ENCODE peak calls at places on chromosomes 12 and 14, in six cellular contexts. One of them, this sample, is unnamed.
A peak's percentile ranks its signal among the peaks of the same experiment; 100 is the strongest.

GRCh38 chr12:130636370-130636769 is 79.7 kb downstream of the RIMBP2 start:
- DNase-seq in brain microvascular endothelial cell: no peak
- DNase-seq in GM12892: no peak
- DNase-seq in stimulated activated CD4-positive, alpha-beta T cell treated with anti-CD3 and anti-CD28 coated beads, Interleukin-2, amount 100 ng/mL, for 24 hours: no peak
- DNase-seq in M059J: no peak
- DNase-seq in Right ventricle myocardium inferior: no peak
- DNase-seq in this sample: no peak

GRCh38 chr12:112107306-112107705 is 1.3 kb downstream of the NAA25 start:
- DNase-seq in brain microvascular endothelial cell: no peak
- DNase-seq in GM12892: no peak
- DNase-seq in stimulated activated CD4-positive, alpha-beta T cell treated with anti-CD3 and anti-CD28 coated beads, Interleukin-2, amount 100 ng/mL, for 24 hours: no peak
- DNase-seq in M059J: no peak
- DNase-seq in Right ventricle myocardium inferior: no peak
- DNase-seq in this sample: no peak

GRCh38 chr12:57343703-57344378 is 87.0 kb downstream of the R3HDM2 start:
- DNase-seq in brain microvascular endothelial cell: no peak
- DNase-seq in GM12892: no peak
- DNase-seq in stimulated activated CD4-positive, alpha-beta T cell treated with anti-CD3 and anti-CD28 coated beads, Interleukin-2, amount 100 ng/mL, for 24 hours: no peak
- DNase-seq in M059J: no peak
- DNase-seq in Right ventricle myocardium inferior: no peak
- DNase-seq in this sample: no peak

GRCh38 chr12:121124402-121125109 is 8.1 kb upstream of the P2RX7 start:
- DNase-seq in brain microvascular endothelial cell: peak; percentile 95
- DNase-seq in GM12892: no peak
- DNase-seq in stimulated activated CD4-positive, alpha-beta T cell treated with anti-CD3 and anti-CD28 coated beads, Interleukin-2, amount 100 ng/mL, for 24 hours: no peak
- DNase-seq in M059J: peak; percentile 100
- DNase-seq in Right ventricle myocardium inferior: no peak
- DNase-seq in this sample: no peak

GRCh38 chr12:20368653-20369163 is 371 bp downstream of the PDE3A start:
- DNase-seq in brain microvascular endothelial cell: peak; percentile 45
- DNase-seq in GM12892: no peak
- DNase-seq in stimulated activated CD4-positive, alpha-beta T cell treated with anti-CD3 and anti-CD28 coated beads, Interleukin-2, amount 100 ng/mL, for 24 hours: no peak
- DNase-seq in M059J: peak; percentile 50
- DNase-seq in Right ventricle myocardium inferior: no peak
- DNase-seq in this sample: no peak

GRCh38 chr14:64510825-64511679 is 6.5 kb downstream of the ZBTB1 start:
- DNase-seq in brain microvascular endothelial cell: peak; percentile 62
- DNase-seq in GM12892: no peak
- DNase-seq in stimulated activated CD4-positive, alpha-beta T cell treated with anti-CD3 and anti-CD28 coated beads, Interleukin-2, amount 100 ng/mL, for 24 hours: peak; percentile 74
- DNase-seq in M059J: peak; percentile 72
- DNase-seq in Right ventricle myocardium inferior: no peak
- DNase-seq in this sample: peak; percentile 47

GRCh38 chr12:117189725-117190209 is 503 bp downstream of the FBXO21 start:
- DNase-seq in brain microvascular endothelial cell: peak; percentile 33
- DNase-seq in GM12892: no peak
- DNase-seq in stimulated activated CD4-positive, alpha-beta T cell treated with anti-CD3 and anti-CD28 coated beads, Interleukin-2, amount 100 ng/mL, for 24 hours: peak; percentile 48
- DNase-seq in M059J: peak; percentile 50
- DNase-seq in Right ventricle myocardium inferior: peak; percentile 70
- DNase-seq in this sample: no peak

GRCh38 chr14:100271247-100271939 is 32.4 kb downstream of the YY1 start:
- DNase-seq in brain microvascular endothelial cell: no peak
- DNase-seq in GM12892: no peak
- DNase-seq in stimulated activated CD4-positive, alpha-beta T cell treated with anti-CD3 and anti-CD28 coated beads, Interleukin-2, amount 100 ng/mL, for 24 hours: peak; percentile 36
- DNase-seq in M059J: peak; percentile 23
- DNase-seq in Right ventricle myocardium inferior: no peak
- DNase-seq in this sample: no peak

GRCh38 chr14:76953196-76953945 is 75.1 kb downstream of the IRF2BPL start:
- DNase-seq in brain microvascular endothelial cell: peak; percentile 64
- DNase-seq in GM12892: no peak
- DNase-seq in stimulated activated CD4-positive, alpha-beta T cell treated with anti-CD3 and anti-CD28 coated beads, Interleukin-2, amount 100 ng/mL, for 24 hours: peak; percentile 55
- DNase-seq in M059J: peak; percentile 98
- DNase-seq in Right ventricle myocardium inferior: peak; percentile 77
- DNase-seq in this sample: no peak

GRCh38 chr12:103505371-103506236 is 9.8 kb upstream of the C12orf42 start:
- DNase-seq in brain microvascular endothelial cell: no peak
- DNase-seq in GM12892: peak; percentile 49
- DNase-seq in stimulated activated CD4-positive, alpha-beta T cell treated with anti-CD3 and anti-CD28 coated beads, Interleukin-2, amount 100 ng/mL, for 24 hours: peak; percentile 50
- DNase-seq in M059J: peak; percentile 56
- DNase-seq in Right ventricle myocardium inferior: no peak
- DNase-seq in this sample: no peak

GRCh38 chr12:19970826-19971225 is 397.5 kb upstream of the PDE3A start:
- DNase-seq in brain microvascular endothelial cell: no peak
- DNase-seq in GM12892: no peak
- DNase-seq in stimulated activated CD4-positive, alpha-beta T cell treated with anti-CD3 and anti-CD28 coated beads, Interleukin-2, amount 100 ng/mL, for 24 hours: no peak
- DNase-seq in M059J: no peak
- DNase-seq in Right ventricle myocardium inferior: no peak
- DNase-seq in this sample: no peak

GRCh38 chr12:39490500-39491276 is 47.8 kb upstream of the KIF21A start:
- DNase-seq in brain microvascular endothelial cell: peak; percentile 62
- DNase-seq in GM12892: no peak
- DNase-seq in stimulated activated CD4-positive, alpha-beta T cell treated with anti-CD3 and anti-CD28 coated beads, Interleukin-2, amount 100 ng/mL, for 24 hours: no peak
- DNase-seq in M059J: peak; percentile 21
- DNase-seq in Right ventricle myocardium inferior: no peak
- DNase-seq in this sample: no peak

GRCh38 chr12:13258212-13258611 is 61.7 kb downstream of the EMP1 start:
- DNase-seq in brain microvascular endothelial cell: no peak
- DNase-seq in GM12892: no peak
- DNase-seq in stimulated activated CD4-positive, alpha-beta T cell treated with anti-CD3 and anti-CD28 coated beads, Interleukin-2, amount 100 ng/mL, for 24 hours: no peak
- DNase-seq in M059J: no peak
- DNase-seq in Right ventricle myocardium inferior: no peak
- DNase-seq in this sample: no peak

GRCh38 chr12:26623136-26623535 is 209.9 kb downstream of the ITPR2 start:
- DNase-seq in brain microvascular endothelial cell: no peak
- DNase-seq in GM12892: no peak
- DNase-seq in stimulated activated CD4-positive, alpha-beta T cell treated with anti-CD3 and anti-CD28 coated beads, Interleukin-2, amount 100 ng/mL, for 24 hours: no peak
- DNase-seq in M059J: peak; percentile 39
- DNase-seq in Right ventricle myocardium inferior: no peak
- DNase-seq in this sample: no peak

GRCh38 chr12:88298014-88298682 is 156.0 kb downstream of the TMTC3 start:
- DNase-seq in brain microvascular endothelial cell: no peak
- DNase-seq in GM12892: no peak
- DNase-seq in stimulated activated CD4-positive, alpha-beta T cell treated with anti-CD3 and anti-CD28 coated beads, Interleukin-2, amount 100 ng/mL, for 24 hours: no peak
- DNase-seq in M059J: peak; percentile 7
- DNase-seq in Right ventricle myocardium inferior: no peak
- DNase-seq in this sample: no peak

GRCh38 chr12:19491863-19492262 is 52.6 kb downstream of the AEBP2 start:
- DNase-seq in brain microvascular endothelial cell: no peak
- DNase-seq in GM12892: no peak
- DNase-seq in stimulated activated CD4-positive, alpha-beta T cell treated with anti-CD3 and anti-CD28 coated beads, Interleukin-2, amount 100 ng/mL, for 24 hours: no peak
- DNase-seq in M059J: peak; percentile 87
- DNase-seq in Right ventricle myocardium inferior: no peak
- DNase-seq in this sample: no peak

GRCh38 chr14:41280745-41281144 is 325.9 kb upstream of the LRFN5 start:
- DNase-seq in brain microvascular endothelial cell: no peak
- DNase-seq in GM12892: no peak
- DNase-seq in stimulated activated CD4-positive, alpha-beta T cell treated with anti-CD3 and anti-CD28 coated beads, Interleukin-2, amount 100 ng/mL, for 24 hours: no peak
- DNase-seq in M059J: no peak
- DNase-seq in Right ventricle myocardium inferior: no peak
- DNase-seq in this sample: no peak

GRCh38 chr12:50733720-50734119 is 30.2 kb upstream of the ATF1 start:
- DNase-seq in brain microvascular endothelial cell: no peak
- DNase-seq in GM12892: no peak
- DNase-seq in stimulated activated CD4-positive, alpha-beta T cell treated with anti-CD3 and anti-CD28 coated beads, Interleukin-2, amount 100 ng/mL, for 24 hours: no peak
- DNase-seq in M059J: no peak
- DNase-seq in Right ventricle myocardium inferior: no peak
- DNase-seq in this sample: no peak

GRCh38 chr14:54374117-54374884 is 22.5 kb upstream of the CDKN3 start:
- DNase-seq in brain microvascular endothelial cell: no peak
- DNase-seq in GM12892: no peak
- DNase-seq in stimulated activated CD4-positive, alpha-beta T cell treated with anti-CD3 and anti-CD28 coated beads, Interleukin-2, amount 100 ng/mL, for 24 hours: no peak
- DNase-seq in M059J: peak; percentile 36
- DNase-seq in Right ventricle myocardium inferior: no peak
- DNase-seq in this sample: no peak

GRCh38 chr14:81301813-81302212 is 81.1 kb upstream of the GTF2A1 start:
- DNase-seq in brain microvascular endothelial cell: no peak
- DNase-seq in GM12892: no peak
- DNase-seq in stimulated activated CD4-positive, alpha-beta T cell treated with anti-CD3 and anti-CD28 coated beads, Interleukin-2, amount 100 ng/mL, for 24 hours: no peak
- DNase-seq in M059J: no peak
- DNase-seq in Right ventricle myocardium inferior: no peak
- DNase-seq in this sample: no peak

GRCh38 chr12:4910502-4911315 is 1.0 kb downstream of the KCNA1 start:
- DNase-seq in brain microvascular endothelial cell: no peak
- DNase-seq in GM12892: peak; percentile 50
- DNase-seq in stimulated activated CD4-positive, alpha-beta T cell treated with anti-CD3 and anti-CD28 coated beads, Interleukin-2, amount 100 ng/mL, for 24 hours: no peak
- DNase-seq in M059J: no peak
- DNase-seq in Right ventricle myocardium inferior: no peak
- DNase-seq in this sample: no peak

GRCh38 chr12:114528766-114529165 is 122.8 kb upstream of the TBX5 start:
- DNase-seq in brain microvascular endothelial cell: no peak
- DNase-seq in GM12892: no peak
- DNase-seq in stimulated activated CD4-positive, alpha-beta T cell treated with anti-CD3 and anti-CD28 coated beads, Interleukin-2, amount 100 ng/mL, for 24 hours: no peak
- DNase-seq in M059J: no peak
- DNase-seq in Right ventricle myocardium inferior: no peak
- DNase-seq in this sample: no peak

GRCh38 chr14:77053046-77053841 is 24.7 kb upstream of the IRF2BPL start:
- DNase-seq in brain microvascular endothelial cell: no peak
- DNase-seq in GM12892: peak; percentile 83
- DNase-seq in stimulated activated CD4-positive, alpha-beta T cell treated with anti-CD3 and anti-CD28 coated beads, Interleukin-2, amount 100 ng/mL, for 24 hours: peak; percentile 80
- DNase-seq in M059J: peak; percentile 46
- DNase-seq in Right ventricle myocardium inferior: peak; percentile 90
- DNase-seq in this sample: no peak

GRCh38 chr12:24478254-24478653 is 470.6 kb downstream of the BCAT1 start:
- DNase-seq in brain microvascular endothelial cell: no peak
- DNase-seq in GM12892: no peak
- DNase-seq in stimulated activated CD4-positive, alpha-beta T cell treated with anti-CD3 and anti-CD28 coated beads, Interleukin-2, amount 100 ng/mL, for 24 hours: no peak
- DNase-seq in M059J: no peak
- DNase-seq in Right ventricle myocardium inferior: no peak
- DNase-seq in this sample: no peak

GRCh38 chr12:96876966-96877365 is 30.1 kb upstream of the NEDD1 start:
- DNase-seq in brain microvascular endothelial cell: peak; percentile 16
- DNase-seq in GM12892: no peak
- DNase-seq in stimulated activated CD4-positive, alpha-beta T cell treated with anti-CD3 and anti-CD28 coated beads, Interleukin-2, amount 100 ng/mL, for 24 hours: no peak
- DNase-seq in M059J: peak; percentile 61
- DNase-seq in Right ventricle myocardium inferior: no peak
- DNase-seq in this sample: no peak

GRCh38 chr14:104284636-104285482 is 146.5 kb downstream of the KIF26A start:
- DNase-seq in brain microvascular endothelial cell: no peak
- DNase-seq in GM12892: no peak
- DNase-seq in stimulated activated CD4-positive, alpha-beta T cell treated with anti-CD3 and anti-CD28 coated beads, Interleukin-2, amount 100 ng/mL, for 24 hours: no peak
- DNase-seq in M059J: no peak
- DNase-seq in Right ventricle myocardium inferior: peak; percentile 35
- DNase-seq in this sample: no peak

GRCh38 chr14:32560213-32560857 is 231.2 kb downstream of the AKAP6 start:
- DNase-seq in brain microvascular endothelial cell: peak; percentile 79
- DNase-seq in GM12892: no peak
- DNase-seq in stimulated activated CD4-positive, alpha-beta T cell treated with anti-CD3 and anti-CD28 coated beads, Interleukin-2, amount 100 ng/mL, for 24 hours: peak; percentile 17
- DNase-seq in M059J: peak; percentile 75
- DNase-seq in Right ventricle myocardium inferior: no peak
- DNase-seq in this sample: peak; percentile 5

GRCh38 chr12:93484315-93484981 is 17.1 kb downstream of the MRPL42 start:
- DNase-seq in brain microvascular endothelial cell: peak; percentile 47
- DNase-seq in GM12892: no peak
- DNase-seq in stimulated activated CD4-positive, alpha-beta T cell treated with anti-CD3 and anti-CD28 coated beads, Interleukin-2, amount 100 ng/mL, for 24 hours: no peak
- DNase-seq in M059J: peak; percentile 89
- DNase-seq in Right ventricle myocardium inferior: no peak
- DNase-seq in this sample: no peak

GRCh38 chr12:25728196-25728595 is 175.1 kb upstream of the LMNTD1 start:
- DNase-seq in brain microvascular endothelial cell: no peak
- DNase-seq in GM12892: no peak
- DNase-seq in stimulated activated CD4-positive, alpha-beta T cell treated with anti-CD3 and anti-CD28 coated beads, Interleukin-2, amount 100 ng/mL, for 24 hours: no peak
- DNase-seq in M059J: no peak
- DNase-seq in Right ventricle myocardium inferior: no peak
- DNase-seq in this sample: no peak

This sample was measured in nucleus accumbens.